ENCODE peak calls at places on chromosomes 7 and 10, in six cellular contexts. Y is fibroblast of lung; V is effector memory CD4-positive, alpha-beta T cell; R is IMR-90; D is left ventricle myocardium inferior; C is left lung. S is an unnamed sample.

GRCh38 chr7:15977663-15978062 is 291.2 kb upstream of the MEOX2 start:
- DNase-seq in Y (peak; percentile 22), V (no peak), R (peak; percentile 63), D (no peak), C (no peak), S (no peak)

GRCh38 chr10:26721561-26721960 is 24.1 kb downstream of the PDSS1 start:
- DNase-seq in Y (no peak), V (peak; percentile 23), R (no peak), D (no peak), C (no peak), S (no peak)

GRCh38 chr10:11416974-11417373 is 194.5 kb downstream of the USP6NL start:
- DNase-seq in Y (no peak), V (no peak), R (no peak), D (no peak), C (no peak), S (no peak)

GRCh38 chr10:111835562-111835961 is 348.0 kb downstream of the GPAM start:
- DNase-seq in Y (peak; percentile 53), V (no peak), R (no peak), D (no peak), C (no peak), S (no peak)

GRCh38 chr10:84590794-84591193 is 262.4 kb downstream of the CCSER2 start:
- DNase-seq in Y (no peak), V (no peak), R (no peak), D (peak; percentile 21), C (no peak), S (no peak)

GRCh38 chr10:131847241-131847783 is 53.5 kb upstream of the PPP2R2D start:
- DNase-seq in Y (no peak), V (no peak), R (no peak), D (no peak), C (peak; percentile 56), S (no peak)

GRCh38 chr10:106467506-106467905 is 697.0 kb downstream of the SORCS1 start:
- DNase-seq in Y (no peak), V (no peak), R (peak; percentile 1), D (no peak), C (no peak), S (no peak)

GRCh38 chr10:116767235-116767634 is 24.9 kb upstream of the HSPA12A start:
- DNase-seq in Y (peak; percentile 27), V (no peak), R (no peak), D (peak; percentile 40), C (no peak), S (no peak)

GRCh38 chr10:86782691-86783418 is 26.4 kb downstream of the BMPR1A start:
- DNase-seq in Y (peak; percentile 38), V (no peak), R (no peak), D (no peak), C (no peak), S (no peak)

GRCh38 chr7:73423519-73424485 is 9.8 kb upstream of the FZD9 start:
- DNase-seq in Y (peak; percentile 21), V (no peak), R (peak; percentile 26), D (no peak), C (no peak), S (no peak)

GRCh38 chr10:119024882-119025281 is 4.6 kb upstream of the NANOS1 start:
- DNase-seq in Y (no peak), V (no peak), R (no peak), D (no peak), C (no peak), S (no peak)

GRCh38 chr7:135923700-135924261 is 53.4 kb downstream of the MTPN start:
- DNase-seq in Y (peak; percentile 80), V (no peak), R (peak; percentile 96), D (no peak), C (no peak), S (no peak)

GRCh38 chr7:37756797-37757551 is 73.4 kb downstream of the GPR141 start:
- DNase-seq in Y (no peak), V (no peak), R (no peak), D (no peak), C (peak; percentile 32), S (no peak)

GRCh38 chr10:34587002-34587740 is 227.9 kb downstream of the PARD3 start:
- DNase-seq in Y (no peak), V (no peak), R (peak; percentile 18), D (no peak), C (no peak), S (no peak)

GRCh38 chr7:23011222-23011924 is 2.6 kb downstream of the HYCC1 start:
- DNase-seq in Y (no peak), V (no peak), R (no peak), D (no peak), C (no peak), S (no peak)

GRCh38 chr10:128095753-128096469 is 30.3 kb downstream of the MKI67 start:
- DNase-seq in Y (no peak), V (no peak), R (no peak), D (no peak), C (no peak), S (no peak)

GRCh38 chr10:34800624-34801023 is 14.5 kb downstream of the PARD3 start:
- DNase-seq in Y (no peak), V (no peak), R (no peak), D (no peak), C (no peak), S (no peak)

GRCh38 chr7:128108641-128109423 is 77.6 kb upstream of the LRRC4 start:
- DNase-seq in Y (no peak), V (no peak), R (no peak), D (no peak), C (no peak), S (peak; percentile 69)

GRCh38 chr10:29501692-29502091 is 133.1 kb downstream of the SVIL start:
- DNase-seq in Y (peak; percentile 79), V (no peak), R (peak; percentile 87), D (no peak), C (no peak), S (no peak)

GRCh38 chr7:147852833-147853232 is 737.7 kb upstream of the C7orf33 start:
- DNase-seq in Y (no peak), V (no peak), R (no peak), D (no peak), C (no peak), S (no peak)

GRCh38 chr7:130917669-130918128 is 183.7 kb upstream of the KLF14 start:
- DNase-seq in Y (peak; percentile 69), V (no peak), R (peak; percentile 87), D (no peak), C (no peak), S (no peak)
- H3K4me1 ChIP-seq in Y (peaks cover 68% of the 10 kb centered on the region), V (peaks cover 59% of the 10 kb centered on the region), R (peaks cover 44% of the 10 kb centered on the region), D (peaks cover 100% of the 10 kb centered on the region), C (peaks cover 12% of the 10 kb centered on the region), S (peaks cover 30% of the 10 kb centered on the region)

GRCh38 chr10:133028158-133028557 is 59.6 kb upstream of the ADGRA1 start:
- DNase-seq in Y (no peak), V (no peak), R (no peak), D (no peak), C (no peak), S (no peak)
- H3K4me3 ChIP-seq in Y (no peak overlapping the region), V (no peak overlapping the region), R (no peak overlapping the region), D (no peak overlapping the region), C (no peak overlapping the region), S (no peak overlapping the region)

GRCh38 chr7:75989084-75989725 is 5.2 kb downstream of the TMEM120A start:
- DNase-seq in Y (no peak), V (no peak), R (no peak), D (peak; percentile 75), C (peak; percentile 74), S (no peak)
- H3K27ac ChIP-seq in Y (no peak overlapping the region), V (no peak overlapping the region), R (no peak overlapping the region), D (peak overlapping the region; percentile 99), C (no peak overlapping the region), S (no peak overlapping the region)

DNA sequence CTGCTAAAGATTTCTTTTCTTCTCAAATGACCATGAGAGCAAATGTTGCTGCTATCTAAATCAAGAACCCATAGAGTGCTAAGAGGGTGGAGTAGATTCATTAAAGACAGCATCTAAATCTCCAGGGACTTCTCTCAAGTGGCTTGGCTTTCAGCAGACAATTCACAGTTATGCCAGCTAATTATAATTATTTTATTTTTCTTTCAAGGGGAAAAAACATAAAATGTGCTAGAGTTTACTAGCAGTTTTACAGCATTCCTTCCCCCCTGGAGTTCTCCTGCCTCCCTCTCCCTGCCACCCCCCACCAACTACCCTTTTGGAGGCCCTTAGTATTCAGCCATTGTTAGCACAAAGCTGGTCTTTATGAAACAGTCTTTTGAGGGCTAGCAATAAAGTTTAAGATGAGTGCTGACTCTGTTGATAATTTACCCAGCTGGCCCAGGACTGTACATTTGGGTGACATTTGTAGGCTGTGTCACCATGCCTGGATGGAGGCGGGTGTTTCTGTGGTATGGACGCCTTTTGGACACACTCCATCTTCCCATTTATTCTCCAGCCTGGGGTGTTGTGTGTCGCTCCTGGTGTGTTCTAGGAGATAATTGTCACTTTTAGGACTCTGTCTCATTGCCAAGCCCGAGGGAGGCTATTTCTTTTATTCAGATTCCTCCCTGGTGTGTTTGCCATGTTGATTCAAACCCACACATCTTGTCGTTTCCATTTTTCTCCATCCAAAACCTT is 160.2 kb downstream of the CREB5 start:
- DNase-seq in Y (no peak), V (no peak), R (no peak), D (no peak), C (no peak), S (no peak)
- H3K4me1 ChIP-seq in Y (peaks cover 2% of the 10 kb centered on the region), V (no peaks in the 10 kb centered on the region), R (peaks cover 3% of the 10 kb centered on the region), D (peaks cover 30% of the 10 kb centered on the region), C (peaks cover 6% of the 10 kb centered on the region), S (no peaks in the 10 kb centered on the region)

GRCh38 chr10:14652067-14652466 is 122.6 kb downstream of the FAM107B start:
- DNase-seq in Y (no peak), V (no peak), R (peak; percentile 3), D (no peak), C (no peak), S (no peak)

GRCh38 chr10:14653271-14654161 is 121.2 kb downstream of the FAM107B start:
- DNase-seq in Y (peak; percentile 82), V (peak; percentile 9), R (peak; percentile 74), D (no peak), C (no peak), S (no peak)

GRCh38 chr10:14656052-14656451 is 118.6 kb downstream of the FAM107B start:
- DNase-seq in Y (no peak), V (no peak), R (no peak), D (no peak), C (no peak), S (no peak)

GRCh38 chr10:14652816-14653215 is 121.9 kb downstream of the FAM107B start:
- DNase-seq in Y (no peak), V (no peak), R (no peak), D (no peak), C (no peak), S (no peak)

DNA sequence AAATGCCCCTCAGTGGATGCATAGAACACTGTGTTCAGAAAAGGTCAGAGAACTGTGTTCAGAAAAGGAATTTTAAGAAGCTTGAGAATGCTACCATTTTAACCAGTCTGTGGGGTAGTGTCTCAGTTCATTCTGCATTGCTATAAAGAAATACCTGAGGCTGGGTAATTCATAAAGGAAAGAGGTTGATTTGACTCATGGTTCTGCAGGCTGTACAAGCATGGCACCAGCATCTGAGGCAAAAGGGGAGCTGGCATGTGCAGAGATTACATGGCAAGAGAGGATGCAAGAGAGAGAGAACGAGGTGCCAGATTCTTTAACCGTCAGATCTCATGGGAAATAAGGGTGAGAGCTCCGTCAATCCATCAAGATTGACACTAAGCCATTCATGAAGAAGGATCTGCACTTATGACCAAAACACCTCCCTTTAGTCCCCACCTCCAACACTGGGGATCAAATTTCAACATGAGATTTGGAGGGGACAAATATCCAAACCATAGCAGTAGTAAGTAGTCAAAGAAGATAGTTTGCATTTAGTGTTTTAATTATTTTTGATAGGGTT is 119.8 kb downstream of the FAM107B start:
- DNase-seq in Y (no peak), V (no peak), R (no peak), D (no peak), C (no peak), S (no peak)
- H3K4me3 ChIP-seq in Y (no peak overlapping the region), V (no peak overlapping the region), R (no peak overlapping the region), D (no peak overlapping the region), C (no peak overlapping the region), S (no peak overlapping the region)

S was measured in naive thymus-derived CD4-positive, alpha-beta T cell.